ENCODE peak calls at places on chromosome 16, in eight cellular contexts. N is HCT116; K is stimulated activated CD4-positive, alpha-beta T cell treated with anti-CD3 and anti-CD28 coated beads, Interleukin-12 subunit alpha, Interleukin-12 subunit beta, amount 100 ng/mL, for 4 hours; J is fibroblast of the conjunctiva; C is activated T-cell treated with anti-CD3 and anti-CD28 coated beads for 1 hour; U is CD4-positive, alpha-beta T cell; F is IMR-90; A is fibroblast of villous mesenchyme. Y is an unnamed sample.

GRCh38 chr16:22001591-22001990 is 675 bp upstream of the PDZD9 start:
- DNase-seq in N (no peak), J (no peak), F (peak), A (peak), U (no peak), K (no peak), C (no peak), Y (no peak)

GRCh38 chr16:81149614-81150013 is 53.4 kb upstream of the GCSH start:
- DNase-seq in C (no peak), A (no peak), K (no peak), U (no peak), F (no peak), J (no peak), N (no peak), Y (no peak)

GRCh38 chr16:76653390-76654026 is 376.3 kb downstream of the CNTNAP4 start:
- DNase-seq in A (peak), U (no peak), F (peak), N (no peak), C (no peak), J (peak), K (no peak), Y (peak)

GRCh38 chr16:3190949-3191353 is 2.9 kb downstream of the OR1F1 start:
- DNase-seq in F (no peak), C (no peak), J (no peak), A (no peak), K (no peak), N (no peak), U (no peak), Y (no peak)

GRCh38 chr16:25177512-25177830 is 39.3 kb upstream of the AQP8 start:
- DNase-seq in K (no peak), J (no peak), F (no peak), A (peak), U (no peak), C (no peak), N (no peak), Y (no peak)

GRCh38 chr16:56741399-56741798 is 11.5 kb downstream of the NUP93 start:
- DNase-seq in J (no peak), K (no peak), F (no peak), C (no peak), A (no peak), N (no peak), U (no peak), Y (no peak)

GRCh38 chr16:85146922-85147651 is 34.8 kb upstream of the CIBAR2 start:
- DNase-seq in F (no peak), K (no peak), A (peak), U (no peak), C (no peak), N (no peak), J (no peak), Y (no peak)

GRCh38 chr16:21265104-21265825 is 12.8 kb downstream of the CRYM start:
- DNase-seq in U (no peak), J (no peak), C (no peak), F (no peak), N (no peak), A (no peak), K (no peak), Y (no peak)

GRCh38 chr16:64626771-64627170 is 495.1 kb downstream of the CDH11 start:
- DNase-seq in N (no peak), A (peak), F (peak), C (no peak), U (no peak), K (no peak), J (no peak), Y (no peak)

GRCh38 chr16:19888834-19889233 is 4.2 kb upstream of the GPRC5B start:
- DNase-seq in F (no peak), K (no peak), U (no peak), J (no peak), N (no peak), A (no peak), C (no peak), Y (no peak)

GRCh38 chr16:22206847-22207714 is 1.0 kb downstream of the EEF2K start:
- DNase-seq in C (no peak), A (peak), U (peak), K (peak), J (peak), F (peak), N (no peak), Y (peak)